ENCODE peak calls at places on chromosomes 13 and 19, in four cellular contexts. C, P, K and E are unnamed samples.

GRCh38 chr19:39996218-39996810 is 546 bp upstream of the ZNF546 start:
- DNase-seq in C (no peak), K (no peak), P (peak), E (no peak)

GRCh38 chr13:99313473-99313872 is 6.3 kb upstream of the GPR183 start:
- DNase-seq in P (no peak), K (no peak), C (no peak), E (no peak)

GRCh38 chr19:51018745-51019543 is 565 bp downstream of the KLK10 start:
- DNase-seq in P (peak), K (no peak), C (peak), E (no peak)

GRCh38 chr19:34481861-34482379 is 362 bp downstream of the WTIP start:
- DNase-seq in C (peak), K (no peak), P (no peak), E (no peak)

GRCh38 chr13:76865109-76865508 is 21.1 kb downstream of the KCTD12 start:
- DNase-seq in C (no peak), P (no peak), K (no peak), E (no peak)

GRCh38 chr19:18663940-18664530 is 19.4 kb upstream of the CRTC1 start:
- DNase-seq in K (no peak), C (no peak), P (no peak), E (no peak)

GRCh38 chr19:1401138-1401888 is at the start of gene GAMT:
- DNase-seq in K (peak), P (peak), C (no peak), E (peak)

GRCh38 chr19:48568345-48568886 is 16.4 kb downstream of the SULT2B1 start:
- DNase-seq in P (peak), K (no peak), C (peak), E (no peak)

GRCh38 chr19:16447015-16447384 is 24.8 kb downstream of the EPS15L1 start:
- DNase-seq in P (peak), K (no peak), C (no peak), E (no peak)

GRCh38 chr19:47176627-47177090 is 46.0 kb downstream of the SAE1 start:
- DNase-seq in K (no peak), P (no peak), C (no peak), E (no peak)

GRCh38 chr13:113178070-113178895 is 19.8 kb downstream of the PROZ start:
- DNase-seq in C (no peak), K (no peak), P (no peak), E (no peak)
- TF ChIP-seq POLR2AphosphoS5 in C (no peak), K (no peak), P (no peak), E (no peak)

GRCh38 chr19:55546822-55547614 is 1.7 kb upstream of the SBK3 start:
- DNase-seq in P (peak), K (no peak), C (no peak), E (no peak)
- TF ChIP-seq TAF1 in P (no peak), K (no peak), C (no peak), E (no peak)

GRCh38 chr19:56966225-56966696 is 125.7 kb upstream of the PEG3 start:
- DNase-seq in K (no peak), P (no peak), C (no peak), E (no peak)

GRCh38 chr19:56966697-56967299 is 126.3 kb upstream of the PEG3 start:
- DNase-seq in C (no peak), P (no peak), K (no peak), E (no peak)

GRCh38 chr19:56972291-56972914 is 131.9 kb upstream of the PEG3 start:
- DNase-seq in P (no peak), K (no peak), C (no peak), E (no peak)

GRCh38 chr19:56971230-56971629 is 130.7 kb upstream of the PEG3 start:
- DNase-seq in C (no peak), K (no peak), P (no peak), E (no peak)

GRCh38 chr19:56969726-56970125 is 129.2 kb upstream of the PEG3 start:
- DNase-seq in P (no peak), C (no peak), K (no peak), E (no peak)
- TF ChIP-seq POLR2AphosphoS5 in P (no peak), C (no peak), K (no peak), E (no peak)

DNA sequence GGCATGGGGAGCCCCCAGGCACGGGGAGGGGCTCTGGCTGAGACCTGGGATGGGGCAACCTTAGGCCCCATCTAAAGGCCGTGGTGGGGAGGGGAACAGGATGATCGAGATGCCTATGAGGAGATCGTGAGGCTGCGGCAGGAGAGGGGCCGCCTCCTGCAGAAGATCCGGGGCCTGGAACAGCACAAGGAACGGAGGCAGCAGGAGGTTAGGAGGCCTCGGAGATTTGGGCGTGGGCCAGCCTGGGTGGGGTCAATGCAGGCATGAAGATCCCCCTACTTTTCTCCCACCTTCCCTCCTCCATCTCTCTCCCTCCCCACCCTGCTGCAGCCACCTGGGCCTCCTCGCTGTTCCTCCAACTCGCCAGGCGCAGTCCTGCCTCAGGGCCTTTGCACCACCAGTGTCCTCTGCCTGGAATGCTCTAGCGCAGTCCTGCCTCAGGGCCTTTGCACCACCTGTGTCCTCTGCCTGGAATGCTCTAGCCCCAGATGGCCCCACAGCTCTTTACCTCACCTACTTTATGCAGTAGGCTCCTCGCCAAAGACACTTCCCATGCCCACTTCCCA is 19.1 kb upstream of the EBI3 start:
- DNase-seq in K (no peak), P (no peak), C (no peak), E (no peak)
- TF ChIP-seq TAF1 in K (no peak), P (no peak), C (no peak), E (no peak)

DNA sequence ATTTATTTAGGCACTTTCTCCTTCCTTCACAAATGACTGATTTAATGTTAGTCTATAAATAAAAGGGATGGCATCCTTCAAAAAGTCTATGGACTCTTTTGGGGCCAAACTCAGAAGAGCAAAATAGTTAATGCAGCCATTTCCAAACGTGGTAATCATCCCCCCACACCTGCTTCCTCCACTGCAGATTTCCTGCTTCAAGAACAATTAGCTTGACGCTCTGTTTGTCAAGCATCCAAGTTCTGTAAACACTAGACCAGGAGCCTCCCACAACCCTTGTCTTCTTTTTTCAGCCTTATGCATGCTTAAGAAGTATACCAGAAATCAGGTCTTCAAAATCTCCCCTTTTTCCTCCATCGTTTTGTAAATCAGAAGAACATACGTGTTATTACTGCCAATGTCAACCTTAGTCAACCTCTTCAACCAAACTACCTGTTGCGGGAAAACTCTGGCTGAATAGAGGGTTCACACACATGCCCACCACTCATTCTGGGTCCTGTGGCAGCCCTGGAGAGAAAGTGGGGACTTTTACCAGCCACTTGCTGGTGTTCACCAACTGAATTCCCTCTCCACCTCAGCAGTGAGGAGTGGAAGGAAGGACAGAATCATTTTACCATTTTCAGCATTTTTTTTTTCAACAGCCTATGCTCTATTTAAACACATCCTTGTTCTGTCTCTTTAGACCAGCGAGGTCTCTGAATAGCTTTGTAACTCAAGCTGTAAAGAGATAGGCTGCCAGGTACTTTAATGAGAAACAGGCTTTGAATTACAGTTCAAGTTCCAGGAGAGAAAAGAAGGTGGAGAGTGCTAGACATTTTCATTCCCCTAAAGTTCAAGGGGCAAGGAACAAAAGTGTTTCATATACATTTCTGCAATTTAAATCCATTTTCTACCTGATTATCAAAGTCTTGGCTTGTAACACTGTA is 39.1 kb downstream of the EFNB2 start:
- DNase-seq in C (no peak), K (no peak), P (no peak), E (no peak)
- TF ChIP-seq POLR2AphosphoS5 in C (no peak), K (no peak), P (no peak), E (no peak)